ENCODE peak calls at places on chromosomes 6 and 20, in six cellular contexts. One of them, this sample, is unnamed.

GRCh38 chr6:44956426-44956825 is 371.7 kb upstream of the RUNX2 start:
- DNase-seq in endodermal cell: no peak
- DNase-seq in WERI-Rb-1: no peak
- DNase-seq in CD8-positive, alpha-beta T cell: no peak
- DNase-seq in Peyer's patch: no peak
- DNase-seq in ascending aorta: no peak
- DNase-seq in this sample: no peak

GRCh38 chr6:42138630-42139619 is 3.5 kb downstream of the C6orf132 start:
- DNase-seq in endodermal cell: peak
- DNase-seq in WERI-Rb-1: peak
- DNase-seq in CD8-positive, alpha-beta T cell: no peak
- DNase-seq in Peyer's patch: no peak
- DNase-seq in ascending aorta: no peak
- DNase-seq in this sample: no peak

GRCh38 chr6:156175971-156176421 is 601.2 kb upstream of the ARID1B start:
- DNase-seq in endodermal cell: peak
- DNase-seq in WERI-Rb-1: peak
- DNase-seq in CD8-positive, alpha-beta T cell: no peak
- DNase-seq in Peyer's patch: peak
- DNase-seq in ascending aorta: no peak
- DNase-seq in this sample: no peak

GRCh38 chr6:11011787-11012234 is 32.3 kb downstream of the ELOVL2 start:
- DNase-seq in endodermal cell: peak
- DNase-seq in WERI-Rb-1: peak
- DNase-seq in CD8-positive, alpha-beta T cell: no peak
- DNase-seq in Peyer's patch: no peak
- DNase-seq in ascending aorta: no peak
- DNase-seq in this sample: no peak

GRCh38 chr6:99458319-99458718 is 33.2 kb upstream of the PNISR start:
- DNase-seq in endodermal cell: peak
- DNase-seq in WERI-Rb-1: no peak
- DNase-seq in CD8-positive, alpha-beta T cell: no peak
- DNase-seq in Peyer's patch: no peak
- DNase-seq in ascending aorta: no peak
- DNase-seq in this sample: no peak

GRCh38 chr6:33075568-33076405 is at the start of gene HLA-DPB1:
- DNase-seq in endodermal cell: no peak
- DNase-seq in WERI-Rb-1: no peak
- DNase-seq in CD8-positive, alpha-beta T cell: no peak
- DNase-seq in Peyer's patch: no peak
- DNase-seq in ascending aorta: no peak
- DNase-seq in this sample: peak

GRCh38 chr6:11538049-11538798 is 675 bp downstream of the TMEM170B start:
- DNase-seq in endodermal cell: peak
- DNase-seq in WERI-Rb-1: peak
- DNase-seq in CD8-positive, alpha-beta T cell: no peak
- DNase-seq in Peyer's patch: no peak
- DNase-seq in ascending aorta: no peak
- DNase-seq in this sample: peak

GRCh38 chr20:59726196-59726595 is 121.9 kb downstream of the PHACTR3 start:
- DNase-seq in endodermal cell: no peak
- DNase-seq in WERI-Rb-1: no peak
- DNase-seq in CD8-positive, alpha-beta T cell: no peak
- DNase-seq in Peyer's patch: no peak
- DNase-seq in ascending aorta: no peak
- DNase-seq in this sample: no peak

GRCh38 chr6:12119085-12119588 is 107.0 kb downstream of the HIVEP1 start:
- DNase-seq in endodermal cell: no peak
- DNase-seq in WERI-Rb-1: no peak
- DNase-seq in CD8-positive, alpha-beta T cell: peak
- DNase-seq in Peyer's patch: no peak
- DNase-seq in ascending aorta: no peak
- DNase-seq in this sample: peak

GRCh38 chr20:15759546-15760216 is 813.6 kb downstream of the KIF16B start:
- DNase-seq in endodermal cell: no peak
- DNase-seq in WERI-Rb-1: no peak
- DNase-seq in CD8-positive, alpha-beta T cell: no peak
- DNase-seq in Peyer's patch: no peak
- DNase-seq in ascending aorta: no peak
- DNase-seq in this sample: no peak

GRCh38 chr6:252775-253526 is 39.3 kb upstream of the DUSP22 start:
- DNase-seq in endodermal cell: no peak
- DNase-seq in WERI-Rb-1: no peak
- DNase-seq in CD8-positive, alpha-beta T cell: no peak
- DNase-seq in Peyer's patch: no peak
- DNase-seq in ascending aorta: no peak
- DNase-seq in this sample: no peak

GRCh38 chr20:22217712-22218352 is 366.5 kb downstream of the FOXA2 start:
- DNase-seq in endodermal cell: no peak
- DNase-seq in WERI-Rb-1: no peak
- DNase-seq in CD8-positive, alpha-beta T cell: no peak
- DNase-seq in Peyer's patch: no peak
- DNase-seq in ascending aorta: no peak
- DNase-seq in this sample: no peak

DNA sequence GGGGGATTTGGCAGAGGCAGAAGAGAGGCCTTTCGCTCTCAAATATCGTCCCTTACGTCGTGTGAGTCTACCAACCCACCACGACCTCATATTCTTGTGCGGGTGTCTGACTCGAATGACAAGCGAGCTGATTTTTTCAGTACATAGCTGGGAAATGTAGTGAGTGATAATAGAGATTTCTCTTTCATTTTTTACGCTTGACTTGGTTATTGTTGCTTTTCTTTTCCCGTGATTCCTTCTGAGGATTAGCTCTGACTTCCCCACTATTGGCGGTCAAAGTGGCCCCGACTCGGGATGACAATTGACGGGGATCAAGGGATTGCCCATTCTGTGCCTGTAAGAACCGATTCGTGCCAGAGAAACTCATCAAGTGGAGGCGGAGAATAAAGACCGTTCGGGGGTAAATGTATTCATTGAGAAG is 44.3 kb upstream of the OSTM1 start:
- DNase-seq in endodermal cell: peak
- DNase-seq in WERI-Rb-1: no peak
- DNase-seq in CD8-positive, alpha-beta T cell: no peak
- DNase-seq in Peyer's patch: no peak
- DNase-seq in ascending aorta: no peak
- DNase-seq in this sample: no peak
- H3K4me3 ChIP-seq in endodermal cell: peak
- H3K4me3 ChIP-seq in WERI-Rb-1: no peak
- H3K4me3 ChIP-seq in CD8-positive, alpha-beta T cell: peak
- H3K4me3 ChIP-seq in Peyer's patch: peak
- H3K4me3 ChIP-seq in ascending aorta: peak
- H3K4me3 ChIP-seq in this sample: peak

DNA sequence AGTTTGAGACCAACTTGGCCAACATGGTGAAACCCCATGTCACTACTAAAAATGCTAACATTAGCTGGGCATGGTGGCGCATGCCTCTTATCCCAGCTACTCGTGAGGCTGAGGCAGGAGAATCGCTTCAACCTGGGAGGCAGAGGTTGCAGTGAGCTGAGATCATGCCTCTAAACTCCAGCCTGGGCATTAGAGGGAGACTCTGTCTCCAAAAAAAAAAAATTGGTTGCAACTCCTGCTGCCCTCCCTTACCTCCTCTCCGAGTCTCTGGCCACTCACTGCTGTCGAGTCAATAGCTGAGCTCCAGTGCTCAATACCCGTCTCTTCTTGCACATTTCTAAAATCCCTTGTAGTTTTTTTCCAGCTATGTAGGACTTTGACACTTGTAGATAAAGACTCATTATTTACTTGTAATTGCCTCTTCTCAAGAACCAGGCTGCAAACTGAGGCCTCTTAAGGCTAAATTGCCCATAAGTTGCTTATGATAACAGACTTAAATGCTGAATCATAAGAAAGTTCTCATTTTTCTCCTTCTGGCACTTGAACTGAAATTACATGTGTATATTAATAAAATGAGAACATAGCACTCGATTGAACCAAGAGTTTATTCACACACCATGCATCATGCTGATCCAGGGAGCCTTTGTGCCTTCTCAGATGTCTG is 13.8 kb downstream of the HECA start:
- DNase-seq in endodermal cell: no peak
- DNase-seq in WERI-Rb-1: no peak
- DNase-seq in CD8-positive, alpha-beta T cell: no peak
- DNase-seq in Peyer's patch: no peak
- DNase-seq in ascending aorta: no peak
- DNase-seq in this sample: no peak
- H3K4me3 ChIP-seq in endodermal cell: no peak
- H3K4me3 ChIP-seq in WERI-Rb-1: no peak
- H3K4me3 ChIP-seq in CD8-positive, alpha-beta T cell: no peak
- H3K4me3 ChIP-seq in Peyer's patch: no peak
- H3K4me3 ChIP-seq in ascending aorta: no peak
- H3K4me3 ChIP-seq in this sample: no peak

GRCh38 chr20:32804022-32804715 is 15.6 kb upstream of the MAPRE1 start:
- DNase-seq in endodermal cell: no peak
- DNase-seq in WERI-Rb-1: no peak
- DNase-seq in CD8-positive, alpha-beta T cell: no peak
- DNase-seq in Peyer's patch: no peak
- DNase-seq in ascending aorta: no peak
- DNase-seq in this sample: no peak
- H3K4me3 ChIP-seq in endodermal cell: no peak
- H3K4me3 ChIP-seq in WERI-Rb-1: no peak
- H3K4me3 ChIP-seq in CD8-positive, alpha-beta T cell: no peak
- H3K4me3 ChIP-seq in Peyer's patch: no peak
- H3K4me3 ChIP-seq in ascending aorta: no peak
- H3K4me3 ChIP-seq in this sample: no peak

GRCh38 chr20:36237477-36237876 is 1.2 kb downstream of the AAR2 start:
- DNase-seq in endodermal cell: no peak
- DNase-seq in WERI-Rb-1: no peak
- DNase-seq in CD8-positive, alpha-beta T cell: no peak
- DNase-seq in Peyer's patch: no peak
- DNase-seq in ascending aorta: no peak
- DNase-seq in this sample: no peak
- H3K4me3 ChIP-seq in endodermal cell: peak
- H3K4me3 ChIP-seq in WERI-Rb-1: peak
- H3K4me3 ChIP-seq in CD8-positive, alpha-beta T cell: peak
- H3K4me3 ChIP-seq in Peyer's patch: peak
- H3K4me3 ChIP-seq in ascending aorta: peak
- H3K4me3 ChIP-seq in this sample: peak

DNA sequence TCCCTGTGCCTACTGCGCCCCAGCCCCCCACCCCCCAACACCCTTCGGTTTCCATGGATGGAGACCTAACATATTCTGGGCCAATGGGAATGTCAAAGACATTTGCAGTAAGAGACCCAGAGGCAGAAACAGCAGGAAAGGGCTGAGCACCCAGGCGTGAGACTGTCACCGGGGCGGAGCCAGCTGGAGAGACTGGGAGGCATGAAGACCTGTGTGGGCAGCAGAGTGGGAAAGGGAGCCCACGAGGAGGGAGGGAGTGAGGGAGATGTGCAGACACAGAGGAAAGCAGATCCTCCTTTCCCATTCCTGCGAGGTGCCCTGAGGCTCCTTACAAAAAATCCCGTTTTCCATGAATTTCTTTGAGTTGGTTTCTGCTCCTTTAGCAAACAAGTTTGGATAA is 150.2 kb downstream of the FOXC1 start:
- DNase-seq in endodermal cell: no peak
- DNase-seq in WERI-Rb-1: no peak
- DNase-seq in CD8-positive, alpha-beta T cell: no peak
- DNase-seq in Peyer's patch: no peak
- DNase-seq in ascending aorta: no peak
- DNase-seq in this sample: no peak
- H3K4me3 ChIP-seq in endodermal cell: no peak
- H3K4me3 ChIP-seq in WERI-Rb-1: no peak
- H3K4me3 ChIP-seq in CD8-positive, alpha-beta T cell: no peak
- H3K4me3 ChIP-seq in Peyer's patch: no peak
- H3K4me3 ChIP-seq in ascending aorta: no peak
- H3K4me3 ChIP-seq in this sample: no peak

GRCh38 chr6:135572051-135572450 is 74.5 kb upstream of the AHI1 start:
- DNase-seq in endodermal cell: no peak
- DNase-seq in WERI-Rb-1: no peak
- DNase-seq in CD8-positive, alpha-beta T cell: no peak
- DNase-seq in Peyer's patch: no peak
- DNase-seq in ascending aorta: no peak
- DNase-seq in this sample: no peak

GRCh38 chr6:135567375-135568083 is 70.0 kb upstream of the AHI1 start:
- DNase-seq in endodermal cell: no peak
- DNase-seq in WERI-Rb-1: no peak
- DNase-seq in CD8-positive, alpha-beta T cell: no peak
- DNase-seq in Peyer's patch: no peak
- DNase-seq in ascending aorta: no peak
- DNase-seq in this sample: no peak

GRCh38 chr6:135568366-135568765 is 70.8 kb upstream of the AHI1 start:
- DNase-seq in endodermal cell: no peak
- DNase-seq in WERI-Rb-1: no peak
- DNase-seq in CD8-positive, alpha-beta T cell: no peak
- DNase-seq in Peyer's patch: no peak
- DNase-seq in ascending aorta: no peak
- DNase-seq in this sample: peak

GRCh38 chr6:135566311-135567068 is 69.0 kb upstream of the AHI1 start:
- DNase-seq in endodermal cell: no peak
- DNase-seq in WERI-Rb-1: no peak
- DNase-seq in CD8-positive, alpha-beta T cell: no peak
- DNase-seq in Peyer's patch: no peak
- DNase-seq in ascending aorta: no peak
- DNase-seq in this sample: no peak
- H3K4me3 ChIP-seq in endodermal cell: no peak
- H3K4me3 ChIP-seq in WERI-Rb-1: no peak
- H3K4me3 ChIP-seq in CD8-positive, alpha-beta T cell: no peak
- H3K4me3 ChIP-seq in Peyer's patch: no peak
- H3K4me3 ChIP-seq in ascending aorta: no peak
- H3K4me3 ChIP-seq in this sample: no peak